ENCODE peak calls at places on chromosome 1, in eight cellular contexts. One of them, this sample, is unnamed.

GRCh38 chr1:234320549-234320948 is 52.7 kb upstream of the COA6 start:
- DNase-seq in AG04450: no peak
- DNase-seq in HFFc6: no peak
- DNase-seq in Calu3: no peak
- DNase-seq in IMR-90: no peak
- DNase-seq in tibial artery: no peak
- DNase-seq in fibroblast of mammary gland: no peak
- DNase-seq in foreskin fibroblast: no peak
- DNase-seq in this sample: no peak

GRCh38 chr1:92749024-92749634 is 35.8 kb downstream of the EVI5 start:
- DNase-seq in tibial artery: no peak
- DNase-seq in AG04450: no peak
- DNase-seq in IMR-90: peak; percentile 75
- DNase-seq in foreskin fibroblast: peak; percentile 58
- DNase-seq in fibroblast of mammary gland: peak; percentile 80
- DNase-seq in HFFc6: peak; percentile 69
- DNase-seq in Calu3: peak; percentile 50
- DNase-seq in this sample: no peak

GRCh38 chr1:74485622-74486021 is 26.8 kb downstream of the LRRC53 start:
- DNase-seq in IMR-90: no peak
- DNase-seq in foreskin fibroblast: no peak
- DNase-seq in fibroblast of mammary gland: peak; percentile 6
- DNase-seq in tibial artery: no peak
- DNase-seq in AG04450: no peak
- DNase-seq in HFFc6: no peak
- DNase-seq in Calu3: no peak
- DNase-seq in this sample: no peak

GRCh38 chr1:61082336-61083013 is at the start of gene NFIA:
- DNase-seq in Calu3: peak; percentile 55
- DNase-seq in IMR-90: peak; percentile 50
- DNase-seq in AG04450: no peak
- DNase-seq in foreskin fibroblast: peak; percentile 60
- DNase-seq in fibroblast of mammary gland: peak; percentile 79
- DNase-seq in tibial artery: peak; percentile 81
- DNase-seq in HFFc6: peak; percentile 51
- DNase-seq in this sample: peak; percentile 85

GRCh38 chr1:185317886-185318310 is 855 bp upstream of the IVNS1ABP start:
- DNase-seq in AG04450: no peak
- DNase-seq in fibroblast of mammary gland: no peak
- DNase-seq in IMR-90: no peak
- DNase-seq in Calu3: peak; percentile 64
- DNase-seq in HFFc6: peak; percentile 5
- DNase-seq in tibial artery: peak; percentile 69
- DNase-seq in foreskin fibroblast: no peak
- DNase-seq in this sample: no peak

GRCh38 chr1:26145041-26145959 is 13.6 kb upstream of the FAM110D start:
- DNase-seq in IMR-90: peak; percentile 80
- DNase-seq in AG04450: peak; percentile 61
- DNase-seq in HFFc6: peak; percentile 48
- DNase-seq in Calu3: peak; percentile 78
- DNase-seq in fibroblast of mammary gland: peak; percentile 84
- DNase-seq in foreskin fibroblast: peak; percentile 61
- DNase-seq in tibial artery: peak; percentile 83
- DNase-seq in this sample: peak; percentile 89

GRCh38 chr1:205800973-205801703 is 11.9 kb downstream of the SLC41A1 start:
- DNase-seq in AG04450: no peak
- DNase-seq in fibroblast of mammary gland: no peak
- DNase-seq in HFFc6: no peak
- DNase-seq in Calu3: no peak
- DNase-seq in foreskin fibroblast: no peak
- DNase-seq in tibial artery: no peak
- DNase-seq in IMR-90: no peak
- DNase-seq in this sample: no peak

GRCh38 chr1:234726359-234726836 is 116.4 kb upstream of the IRF2BP2 start:
- DNase-seq in fibroblast of mammary gland: no peak
- DNase-seq in AG04450: no peak
- DNase-seq in HFFc6: no peak
- DNase-seq in foreskin fibroblast: no peak
- DNase-seq in tibial artery: no peak
- DNase-seq in IMR-90: peak; percentile 29
- DNase-seq in Calu3: no peak
- DNase-seq in this sample: peak; percentile 91

GRCh38 chr1:170805957-170806662 is 129.2 kb upstream of the MROH9 start:
- DNase-seq in HFFc6: no peak
- DNase-seq in AG04450: no peak
- DNase-seq in Calu3: peak; percentile 12
- DNase-seq in fibroblast of mammary gland: no peak
- DNase-seq in foreskin fibroblast: peak; percentile 54
- DNase-seq in tibial artery: peak; percentile 81
- DNase-seq in IMR-90: peak; percentile 8
- DNase-seq in this sample: no peak

GRCh38 chr1:180881806-180882509 is 30.7 kb upstream of the KIAA1614 start:
- DNase-seq in Calu3: no peak
- DNase-seq in HFFc6: peak; percentile 59
- DNase-seq in tibial artery: no peak
- DNase-seq in AG04450: no peak
- DNase-seq in fibroblast of mammary gland: peak; percentile 64
- DNase-seq in foreskin fibroblast: peak; percentile 28
- DNase-seq in IMR-90: peak; percentile 67
- DNase-seq in this sample: no peak

GRCh38 chr1:198936371-198937083 is 297.7 kb downstream of the PTPRC start:
- DNase-seq in AG04450: no peak
- DNase-seq in IMR-90: peak; percentile 36
- DNase-seq in tibial artery: no peak
- DNase-seq in fibroblast of mammary gland: peak; percentile 45
- DNase-seq in foreskin fibroblast: no peak
- DNase-seq in Calu3: peak; percentile 33
- DNase-seq in HFFc6: peak; percentile 13
- DNase-seq in this sample: no peak

GRCh38 chr1:43853161-43853921 is 80.3 kb upstream of the ARTN start:
- DNase-seq in Calu3: peak; percentile 70
- DNase-seq in HFFc6: peak; percentile 68
- DNase-seq in IMR-90: peak; percentile 79
- DNase-seq in tibial artery: no peak
- DNase-seq in fibroblast of mammary gland: peak; percentile 85
- DNase-seq in foreskin fibroblast: peak; percentile 88
- DNase-seq in AG04450: no peak
- DNase-seq in this sample: no peak

GRCh38 chr1:151820940-151821339 is 10.7 kb downstream of the RORC start:
- DNase-seq in IMR-90: no peak
- DNase-seq in AG04450: no peak
- DNase-seq in tibial artery: no peak
- DNase-seq in fibroblast of mammary gland: no peak
- DNase-seq in HFFc6: no peak
- DNase-seq in Calu3: no peak
- DNase-seq in foreskin fibroblast: no peak
- DNase-seq in this sample: no peak

GRCh38 chr1:53412285-53413174 is 46.7 kb upstream of the DMRTB1 start:
- DNase-seq in HFFc6: no peak
- DNase-seq in foreskin fibroblast: no peak
- DNase-seq in Calu3: no peak
- DNase-seq in IMR-90: no peak
- DNase-seq in AG04450: no peak
- DNase-seq in fibroblast of mammary gland: no peak
- DNase-seq in tibial artery: no peak
- DNase-seq in this sample: peak; percentile 76

GRCh38 chr1:53642215-53642555 is 96.8 kb downstream of the GLIS1 start:
- DNase-seq in fibroblast of mammary gland: no peak
- DNase-seq in AG04450: no peak
- DNase-seq in IMR-90: no peak
- DNase-seq in HFFc6: no peak
- DNase-seq in Calu3: no peak
- DNase-seq in tibial artery: peak; percentile 41
- DNase-seq in foreskin fibroblast: no peak
- DNase-seq in this sample: no peak

DNA sequence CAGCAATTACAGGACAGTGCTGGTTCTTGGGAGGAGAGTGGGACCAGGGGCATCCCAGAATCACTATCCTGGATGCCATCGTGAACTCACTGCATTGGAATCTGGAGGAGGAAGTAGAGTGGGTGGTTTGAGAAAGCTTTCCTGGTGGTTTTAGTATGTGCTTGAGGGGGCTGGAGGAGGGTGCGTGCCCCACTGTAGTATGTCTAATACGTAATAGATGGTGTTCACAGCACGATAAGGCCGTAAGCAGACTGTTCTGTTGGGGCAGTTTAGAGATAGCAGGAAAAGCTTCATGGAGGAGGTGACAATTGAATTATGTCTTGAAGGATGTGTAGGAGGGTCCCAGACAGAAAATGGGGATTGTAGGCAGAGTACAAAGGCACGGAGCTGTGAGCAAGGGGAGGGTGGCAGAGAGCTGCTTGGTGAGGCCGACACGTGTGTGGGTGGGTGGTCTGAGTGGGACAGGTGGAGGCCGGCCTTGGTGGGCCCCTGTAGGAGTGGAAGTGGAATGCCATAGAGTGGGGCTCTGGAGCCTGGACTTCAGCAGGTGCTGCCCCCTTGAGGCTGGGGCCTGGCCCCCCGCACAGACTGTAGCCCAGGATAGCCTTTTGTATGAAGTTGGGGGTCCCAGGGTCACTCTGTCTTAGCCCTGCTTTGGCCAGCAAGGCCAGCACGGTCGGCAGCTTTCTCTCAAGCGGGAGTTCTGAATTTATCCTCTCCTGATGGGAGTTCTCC is 37.0 kb downstream of the IL6R start:
- DNase-seq in AG04450: no peak
- DNase-seq in fibroblast of mammary gland: no peak
- DNase-seq in IMR-90: peak; percentile 64
- DNase-seq in HFFc6: no peak
- DNase-seq in tibial artery: no peak
- DNase-seq in Calu3: no peak
- DNase-seq in foreskin fibroblast: no peak
- DNase-seq in this sample: no peak
- TF ChIP-seq CTCF in AG04450: peak; percentile 34
- TF ChIP-seq CTCF in fibroblast of mammary gland: peak; percentile 35
- TF ChIP-seq CTCF in IMR-90: peak; percentile 22
- TF ChIP-seq CTCF in HFFc6: peak; percentile 65
- TF ChIP-seq CTCF in tibial artery: peak; percentile 27
- TF ChIP-seq CTCF in Calu3: peak; percentile 40
- TF ChIP-seq CTCF in foreskin fibroblast: peak; percentile 5
- TF ChIP-seq CTCF in this sample: peak; percentile 44

GRCh38 chr1:6268431-6268830 is 7.5 kb upstream of the GPR153 start:
- DNase-seq in fibroblast of mammary gland: no peak
- DNase-seq in AG04450: no peak
- DNase-seq in IMR-90: no peak
- DNase-seq in tibial artery: no peak
- DNase-seq in Calu3: no peak
- DNase-seq in foreskin fibroblast: no peak
- DNase-seq in HFFc6: no peak
- DNase-seq in this sample: no peak
- TF ChIP-seq CTCF in fibroblast of mammary gland: no peak
- TF ChIP-seq CTCF in AG04450: no peak
- TF ChIP-seq CTCF in IMR-90: no peak
- TF ChIP-seq CTCF in tibial artery: no peak
- TF ChIP-seq CTCF in Calu3: no peak
- TF ChIP-seq CTCF in foreskin fibroblast: no peak
- TF ChIP-seq CTCF in HFFc6: no peak
- TF ChIP-seq CTCF in this sample: no peak

GRCh38 chr1:172637522-172637921 is 21.4 kb upstream of the FASLG start:
- DNase-seq in Calu3: no peak
- DNase-seq in AG04450: peak; percentile 55
- DNase-seq in foreskin fibroblast: peak; percentile 85
- DNase-seq in tibial artery: no peak
- DNase-seq in HFFc6: peak; percentile 84
- DNase-seq in fibroblast of mammary gland: peak; percentile 95
- DNase-seq in IMR-90: peak; percentile 94
- DNase-seq in this sample: no peak
- TF ChIP-seq CTCF in Calu3: no peak
- TF ChIP-seq CTCF in AG04450: no peak
- TF ChIP-seq CTCF in foreskin fibroblast: no peak
- TF ChIP-seq CTCF in tibial artery: no peak
- TF ChIP-seq CTCF in HFFc6: no peak
- TF ChIP-seq CTCF in fibroblast of mammary gland: no peak
- TF ChIP-seq CTCF in IMR-90: no peak
- TF ChIP-seq CTCF in this sample: no peak

DNA sequence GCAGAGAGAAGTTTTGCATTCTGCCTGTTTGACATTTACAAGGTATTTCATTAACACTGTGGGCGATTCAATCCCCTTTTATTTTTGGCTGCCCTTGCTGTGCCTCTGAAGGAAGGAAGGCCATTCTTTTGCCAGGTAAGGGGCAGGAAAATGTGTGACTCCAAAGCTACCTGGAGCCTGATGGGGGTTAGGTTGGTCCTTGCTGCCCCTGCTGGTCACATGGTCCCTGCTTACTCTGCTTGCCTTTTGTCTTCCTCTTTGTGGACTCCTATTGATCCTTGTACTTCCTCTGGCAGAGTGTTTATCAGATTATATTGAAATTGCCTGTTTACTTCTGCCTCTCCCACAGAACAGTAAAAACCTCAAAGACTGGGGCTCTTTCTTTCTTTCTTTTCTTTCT is 65.7 kb downstream of the ST6GALNAC3 start:
- DNase-seq in HFFc6: no peak
- DNase-seq in foreskin fibroblast: no peak
- DNase-seq in fibroblast of mammary gland: no peak
- DNase-seq in IMR-90: no peak
- DNase-seq in tibial artery: no peak
- DNase-seq in AG04450: no peak
- DNase-seq in Calu3: peak; percentile 10
- DNase-seq in this sample: no peak
- TF ChIP-seq CTCF in HFFc6: no peak
- TF ChIP-seq CTCF in foreskin fibroblast: no peak
- TF ChIP-seq CTCF in fibroblast of mammary gland: no peak
- TF ChIP-seq CTCF in IMR-90: no peak
- TF ChIP-seq CTCF in tibial artery: no peak
- TF ChIP-seq CTCF in AG04450: no peak
- TF ChIP-seq CTCF in Calu3: no peak
- TF ChIP-seq CTCF in this sample: no peak

DNA sequence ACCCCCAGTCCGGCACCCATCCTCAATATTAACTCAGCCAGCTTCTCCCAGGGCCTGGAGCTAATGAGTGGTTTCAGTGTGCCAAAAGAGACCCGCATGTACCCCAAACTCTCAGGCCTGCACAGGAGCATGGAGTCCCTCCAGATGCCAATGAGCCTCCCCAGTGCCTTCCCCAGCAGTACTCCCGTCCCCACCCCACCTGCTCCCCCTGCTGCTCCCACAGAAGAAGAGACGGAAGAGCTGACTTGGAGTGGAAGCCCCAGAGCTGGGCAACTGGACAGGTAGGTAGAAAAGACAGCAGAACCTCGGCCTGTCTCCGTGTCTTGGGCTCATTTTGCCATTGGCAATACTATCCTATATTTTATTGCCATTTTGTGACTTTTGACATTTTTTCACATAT is 45.4 kb upstream of the IPO9 start:
- DNase-seq in fibroblast of mammary gland: no peak
- DNase-seq in foreskin fibroblast: no peak
- DNase-seq in AG04450: no peak
- DNase-seq in tibial artery: no peak
- DNase-seq in Calu3: no peak
- DNase-seq in IMR-90: no peak
- DNase-seq in HFFc6: no peak
- DNase-seq in this sample: no peak
- TF ChIP-seq CTCF in fibroblast of mammary gland: no peak
- TF ChIP-seq CTCF in foreskin fibroblast: no peak
- TF ChIP-seq CTCF in AG04450: peak; percentile 11
- TF ChIP-seq CTCF in tibial artery: no peak
- TF ChIP-seq CTCF in Calu3: no peak
- TF ChIP-seq CTCF in IMR-90: no peak
- TF ChIP-seq CTCF in HFFc6: no peak
- TF ChIP-seq CTCF in this sample: no peak

GRCh38 chr1:204146965-204147364 is 4.9 kb downstream of the ETNK2 start:
- DNase-seq in foreskin fibroblast: no peak
- DNase-seq in HFFc6: no peak
- DNase-seq in IMR-90: no peak
- DNase-seq in AG04450: no peak
- DNase-seq in tibial artery: no peak
- DNase-seq in fibroblast of mammary gland: no peak
- DNase-seq in Calu3: no peak
- DNase-seq in this sample: no peak
- TF ChIP-seq CTCF in foreskin fibroblast: no peak
- TF ChIP-seq CTCF in HFFc6: no peak
- TF ChIP-seq CTCF in IMR-90: no peak
- TF ChIP-seq CTCF in AG04450: no peak
- TF ChIP-seq CTCF in tibial artery: no peak
- TF ChIP-seq CTCF in fibroblast of mammary gland: no peak
- TF ChIP-seq CTCF in Calu3: no peak
- TF ChIP-seq CTCF in this sample: no peak

This sample was measured in osteocyte.